ENCODE peak calls at places on chromosomes 7 and 10, in nine cellular contexts. Z is AG09309, G is PC-3, M is PC-9, W is A549, U is pancreas, Y is neural crest cell, O is prostate gland, Q is upper lobe of right lung. H is an unnamed sample.

GRCh38 chr7:69780377-69780776 is 182.1 kb downstream of the AUTS2 start:
- DNase-seq in O (no peak), Y (no peak), U (no peak), Z (no peak), M (no peak), G (no peak), W (no peak), Q (no peak), H (no peak)

GRCh38 chr7:57412168-57412567 is 37.8 kb upstream of the ZNF716 start:
- DNase-seq in W (no peak), M (no peak), Q (no peak), O (no peak), Z (no peak), U (no peak), G (no peak), Y (no peak), H (no peak)

GRCh38 chr7:136654406-136654805 is 214.0 kb upstream of the CHRM2 start:
- DNase-seq in Y (no peak), O (no peak), U (no peak), Q (no peak), G (no peak), Z (no peak), M (no peak), W (no peak), H (no peak)

GRCh38 chr7:28093617-28094232 is 86.9 kb downstream of the JAZF1 start:
- DNase-seq in Q (peak), W (peak), Y (peak), Z (no peak), U (peak), O (peak), M (peak), G (peak), H (peak)

GRCh38 chr10:11148638-11149037 is 131.0 kb downstream of the CELF2 start:
- DNase-seq in U (no peak), Q (no peak), W (no peak), M (no peak), Y (no peak), G (no peak), O (no peak), Z (no peak), H (no peak)

GRCh38 chr10:125072824-125073223 is 87.5 kb downstream of the CTBP2 start:
- DNase-seq in Q (no peak), O (no peak), Y (no peak), Z (no peak), G (no peak), U (no peak), M (no peak), W (no peak), H (no peak)

GRCh38 chr7:37920619-37921339 is at the start of gene EPDR1:
- DNase-seq in G (peak), M (peak), Z (no peak), U (peak), O (peak), Y (peak), Q (peak), W (peak), H (peak)

GRCh38 chr7:7978860-7979259 is 10.3 kb downstream of the GLCCI1 start:
- DNase-seq in U (no peak), O (no peak), Y (no peak), Q (no peak), Z (no peak), G (no peak), W (no peak), M (no peak), H (no peak)

GRCh38 chr7:48298779-48299178 is 127.5 kb downstream of the ABCA13 start:
- DNase-seq in O (no peak), U (no peak), Z (peak), G (peak), M (no peak), Q (no peak), W (no peak), Y (no peak), H (no peak)

GRCh38 chr7:47625861-47626444 is 44.0 kb upstream of the TNS3 start:
- DNase-seq in U (no peak), O (no peak), M (no peak), G (no peak), Y (no peak), Z (no peak), Q (no peak), W (no peak), H (no peak)

GRCh38 chr10:29328988-29329387 is 40.1 kb downstream of the LYZL1 start:
- DNase-seq in W (no peak), U (no peak), M (no peak), Y (no peak), G (no peak), O (no peak), Z (peak), Q (no peak), H (no peak)

GRCh38 chr7:1925349-1925748 is 255.3 kb downstream of the ELFN1 start:
- DNase-seq in Y (no peak), W (no peak), Z (no peak), G (peak), O (no peak), M (no peak), U (no peak), Q (no peak), H (no peak)

GRCh38 chr7:1753563-1753867 is 83.4 kb downstream of the ELFN1 start:
- DNase-seq in Y (no peak), M (no peak), W (no peak), Q (no peak), G (no peak), Z (no peak), U (no peak), O (no peak), H (no peak)

GRCh38 chr7:93359520-93360198 is 127.5 kb downstream of the VPS50 start:
- DNase-seq in W (no peak), Y (no peak), Z (no peak), M (no peak), G (no peak), Q (no peak), O (no peak), U (no peak), H (no peak)

GRCh38 chr10:124743188-124744046 is 761 bp downstream of the FAM53B start:
- DNase-seq in Q (peak), Y (peak), Z (no peak), G (peak), O (no peak), U (peak), M (no peak), W (peak), H (peak)

GRCh38 chr7:7512861-7513597 is 22.6 kb downstream of the COL28A1 start:
- DNase-seq in U (no peak), O (no peak), W (no peak), Y (no peak), Q (no peak), Z (no peak), G (no peak), M (no peak), H (no peak)

GRCh38 chr10:70190581-70190980 is 20.3 kb upstream of the SAR1A start:
- DNase-seq in Z (no peak), G (no peak), U (no peak), W (no peak), Y (no peak), M (no peak), Q (no peak), O (no peak), H (no peak)

GRCh38 chr7:68963547-68963946 is 634.7 kb upstream of the AUTS2 start:
- DNase-seq in U (no peak), M (no peak), O (no peak), Y (no peak), Z (peak), W (no peak), Q (no peak), G (no peak), H (no peak)

DNA sequence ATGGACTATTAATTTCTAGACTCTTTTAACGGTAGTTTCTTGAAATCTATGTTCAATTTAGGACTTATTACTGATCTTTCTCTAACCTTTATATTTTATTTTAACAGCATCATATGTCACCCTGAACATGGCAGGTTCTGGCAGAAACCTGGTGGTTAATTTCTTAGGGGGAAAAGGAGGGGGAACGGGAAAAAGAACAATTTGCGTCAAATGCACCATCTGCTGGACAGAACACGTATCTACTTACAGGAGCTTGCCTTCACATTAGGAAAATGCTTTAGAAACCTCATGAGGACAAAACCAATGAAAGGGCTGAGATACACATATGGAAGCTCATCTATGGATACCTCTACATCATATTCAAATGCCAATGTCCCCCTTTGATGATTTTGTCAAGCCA is 171.3 kb downstream of the GRM3 start:
- DNase-seq in W (no peak), Q (no peak), G (peak), O (no peak), M (no peak), Z (no peak), Y (peak), U (no peak), H (peak)
- TF ChIP-seq CTCF in W (peak), Q (peak), G (peak), O (no peak), M (peak), Z (no peak), Y (peak), U (no peak), H (peak)

GRCh38 chr10:130935051-130935450 is 376.5 kb downstream of the TCERG1L start:
- DNase-seq in Q (no peak), W (no peak), Z (no peak), G (no peak), M (no peak), O (no peak), U (no peak), Y (no peak), H (no peak)

GRCh38 chr10:130934333-130935035 is 377.0 kb downstream of the TCERG1L start:
- DNase-seq in M (no peak), G (no peak), Z (no peak), W (no peak), Q (no peak), U (no peak), Y (no peak), O (no peak), H (no peak)

GRCh38 chr10:130936844-130937243 is 374.7 kb downstream of the TCERG1L start:
- DNase-seq in Q (no peak), Y (no peak), W (no peak), G (peak), Z (no peak), O (no peak), U (no peak), M (no peak), H (no peak)

GRCh38 chr10:130938051-130938450 is 373.5 kb downstream of the TCERG1L start:
- DNase-seq in Z (no peak), O (no peak), G (no peak), Y (no peak), Q (no peak), U (no peak), W (no peak), M (no peak), H (no peak)

GRCh38 chr10:130935897-130936550 is 375.5 kb downstream of the TCERG1L start:
- DNase-seq in U (no peak), G (no peak), O (no peak), W (no peak), M (no peak), Y (no peak), Q (no peak), Z (no peak), H (no peak)
- TF ChIP-seq CTCF in U (no peak), G (no peak), O (no peak), W (no peak), M (no peak), Y (no peak), Q (no peak), Z (no peak), H (no peak)

DNA sequence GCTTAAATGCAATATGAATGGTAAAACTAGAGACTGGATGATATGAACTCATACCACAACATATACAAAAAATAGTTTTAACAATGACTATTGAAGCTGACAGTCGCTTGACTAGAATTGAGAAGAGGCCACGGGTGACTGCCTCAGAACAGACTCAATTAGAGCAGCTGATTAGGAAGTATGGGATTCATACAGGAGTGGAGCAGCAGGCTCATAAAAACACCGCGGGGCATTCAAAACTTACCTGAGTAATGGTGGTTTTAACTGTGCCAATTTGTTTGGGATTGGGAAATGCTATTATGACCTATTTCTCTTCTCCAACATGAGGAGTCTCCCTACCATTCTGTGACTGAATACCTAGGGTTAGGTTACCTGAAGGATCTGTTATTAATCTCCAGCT is 2.1 kb downstream of the CADPS2 start:
- DNase-seq in Q (no peak), Y (no peak), Z (no peak), M (no peak), U (no peak), O (peak), W (no peak), G (peak), H (no peak)
- TF ChIP-seq CTCF in Q (no peak), Y (no peak), Z (no peak), M (no peak), U (no peak), O (no peak), W (no peak), G (no peak), H (no peak)

DNA sequence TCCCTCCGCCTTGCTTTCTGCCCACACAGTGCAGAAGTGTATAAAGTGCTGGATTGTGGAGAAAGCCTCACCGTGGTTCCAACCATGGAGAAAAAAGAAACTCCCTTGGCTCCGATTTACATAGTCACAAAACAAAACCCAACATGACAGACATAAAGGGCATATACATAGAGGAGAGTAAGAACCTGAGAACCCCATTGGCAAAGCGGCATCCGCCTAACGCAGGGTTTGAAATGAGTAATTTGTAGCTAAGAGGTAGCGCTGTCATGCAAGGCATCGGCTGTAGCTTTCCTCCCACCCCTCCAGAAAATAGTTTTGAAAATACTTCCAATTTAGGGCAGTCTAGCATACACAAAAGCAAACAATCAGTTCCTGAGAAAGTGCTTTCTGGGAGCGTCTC is 126.0 kb upstream of the NRBF2 start:
- DNase-seq in M (no peak), U (no peak), W (no peak), G (no peak), Z (no peak), Q (no peak), Y (no peak), O (no peak), H (no peak)
- TF ChIP-seq CTCF in M (no peak), U (no peak), W (no peak), G (no peak), Z (no peak), Q (no peak), Y (no peak), O (no peak), H (no peak)

GRCh38 chr10:112336556-112337201 is 37.2 kb upstream of the ACSL5 start:
- DNase-seq in Z (no peak), M (no peak), W (no peak), Q (no peak), G (peak), Y (no peak), O (no peak), U (no peak), H (no peak)
- TF ChIP-seq CTCF in Z (no peak), M (no peak), W (no peak), Q (no peak), G (no peak), Y (no peak), O (no peak), U (no peak), H (no peak)

GRCh38 chr10:16689636-16690035 is 127.6 kb downstream of the RSU1 start:
- DNase-seq in Y (no peak), U (no peak), M (no peak), W (no peak), Q (no peak), G (no peak), O (no peak), Z (no peak), H (no peak)

GRCh38 chr10:16686081-16686902 is 130.9 kb downstream of the RSU1 start:
- DNase-seq in U (no peak), Q (no peak), Z (no peak), W (no peak), G (no peak), O (no peak), Y (no peak), M (no peak), H (no peak)

GRCh38 chr10:16681525-16681924 is 135.7 kb downstream of the RSU1 start:
- DNase-seq in U (no peak), Z (no peak), O (no peak), W (no peak), M (no peak), G (no peak), Y (no peak), Q (no peak), H (no peak)

GRCh38 chr10:16689227-16689626 is 128.0 kb downstream of the RSU1 start:
- DNase-seq in Z (no peak), U (no peak), M (no peak), O (no peak), W (no peak), Y (no peak), Q (no peak), G (no peak), H (no peak)

GRCh38 chr10:16685551-16685950 is 131.7 kb downstream of the RSU1 start:
- DNase-seq in O (no peak), Q (no peak), U (no peak), W (no peak), M (no peak), Y (no peak), Z (no peak), G (no peak), H (no peak)
- TF ChIP-seq CTCF in O (no peak), Q (no peak), U (no peak), W (no peak), M (no peak), Y (no peak), Z (no peak), G (no peak), H (no peak)

GRCh38 chr10:75401569-75402485 is at the start of gene ZNF503:
- DNase-seq in G (peak), M (peak), O (peak), W (peak), U (peak), Q (peak), Y (peak), Z (peak), H (peak)
- TF ChIP-seq CTCF in G (peak), M (no peak), O (peak), W (no peak), U (no peak), Q (no peak), Y (peak), Z (peak), H (no peak)

DNA sequence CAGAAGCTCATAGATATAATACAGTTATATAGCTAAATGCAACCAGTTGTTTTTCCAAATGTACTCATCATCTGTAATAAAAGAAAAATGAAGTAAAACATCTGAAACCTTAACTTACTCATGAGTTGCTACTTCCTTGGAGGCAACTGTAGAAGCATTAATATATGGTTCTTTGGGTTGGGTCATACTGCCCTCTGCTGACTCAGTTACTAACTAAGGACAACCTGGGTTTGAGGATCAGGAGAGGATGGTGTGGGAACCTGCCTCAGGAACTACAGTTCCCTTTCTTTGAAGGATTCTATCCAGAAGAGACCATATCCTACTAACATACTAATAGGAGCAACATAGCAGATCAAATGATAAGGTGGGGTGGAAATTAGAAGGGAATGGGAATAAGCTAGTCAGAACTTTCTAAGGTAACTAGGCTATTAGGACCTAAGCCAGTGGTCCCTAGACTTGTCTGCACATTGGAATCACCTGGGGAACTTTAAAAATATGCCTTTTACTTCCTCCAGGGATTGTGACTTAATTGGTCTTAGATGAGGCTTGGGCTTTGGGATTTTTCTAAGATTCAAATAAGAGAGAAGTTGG is 20.7 kb downstream of the COX15 start:
- DNase-seq in Q (no peak), U (no peak), Y (no peak), W (peak), O (peak), G (peak), M (peak), Z (peak), H (peak)
- TF ChIP-seq CTCF in Q (peak), U (no peak), Y (peak), W (peak), O (peak), G (peak), M (peak), Z (peak), H (peak)

H was measured in endothelial cell.